ENCODE peak calls at places on chromosomes 11 and 22, in four cellular contexts. K is sigmoid colon, U is IMR-90, M is right lobe of liver. F is an unnamed sample.

GRCh38 chr22:39997939-39998726 is 3.4 kb downstream of the FAM83F start:
- DNase-seq in M (peak), K (no peak), U (peak), F (no peak)

GRCh38 chr11:129300099-129300498 is 75.5 kb upstream of the BARX2 start:
- DNase-seq in U (no peak), M (no peak), K (no peak), F (no peak)

GRCh38 chr11:96110302-96110701 is 186.4 kb upstream of the MTMR2 start:
- DNase-seq in K (no peak), U (no peak), M (no peak), F (no peak)

GRCh38 chr11:119295178-119295577 is 21.8 kb downstream of the MCAM start:
- DNase-seq in U (no peak), K (no peak), M (no peak), F (no peak)

GRCh38 chr22:26170112-26170492 is 840 bp downstream of the SEZ6L start:
- DNase-seq in K (no peak), M (no peak), U (no peak), F (no peak)

GRCh38 chr22:46876357-46876934 is 114.0 kb downstream of the TBC1D22A start:
- DNase-seq in U (no peak), K (no peak), M (no peak), F (no peak)

GRCh38 chr11:68120212-68121066 is 749 bp downstream of the CHKA start:
- DNase-seq in K (peak), U (peak), M (peak), F (peak)

GRCh38 chr22:46267431-46268279 is at the start of gene TTC38:
- DNase-seq in M (peak), K (peak), U (peak), F (peak)

GRCh38 chr11:5620606-5621521 is 3.9 kb upstream of the TRIM34 start:
- DNase-seq in U (peak), M (no peak), K (no peak), F (no peak)

GRCh38 chr11:11672101-11672500 is 50.3 kb upstream of the GALNT18 start:
- DNase-seq in M (no peak), U (no peak), K (no peak), F (no peak)

GRCh38 chr11:17498475-17498874 is 21.8 kb upstream of the ABCC8 start:
- DNase-seq in M (no peak), U (no peak), K (no peak), F (no peak)

GRCh38 chr22:50699754-50700386 is 27.2 kb downstream of the SHANK3 start:
- DNase-seq in U (no peak), K (peak), M (peak), F (no peak)

GRCh38 chr22:47628477-47629272 is 866.2 kb downstream of the TBC1D22A start:
- DNase-seq in U (no peak), K (no peak), M (no peak), F (no peak)

GRCh38 chr11:12729941-12730340 is 55.7 kb downstream of the TEAD1 start:
- DNase-seq in K (no peak), U (no peak), M (no peak), F (no peak)

GRCh38 chr22:28017558-28017820 is 98.4 kb upstream of the PITPNB start:
- DNase-seq in K (no peak), U (no peak), M (no peak), F (no peak)

GRCh38 chr22:30575859-30576258 is 1.4 kb upstream of the GAL3ST1 start:
- DNase-seq in K (no peak), M (no peak), U (no peak), F (no peak)

GRCh38 chr11:113873241-113873626 is 2.1 kb downstream of the USP28 start:
- DNase-seq in U (peak), K (no peak), M (no peak), F (no peak)

GRCh38 chr22:17155941-17156340 is 3.1 kb downstream of the HDHD5 start:
- DNase-seq in U (no peak), K (no peak), M (no peak), F (no peak)

GRCh38 chr22:17159504-17159951 is 451 bp upstream of the HDHD5 start:
- DNase-seq in U (peak), K (peak), M (peak), F (no peak)

GRCh38 chr22:17158176-17158567 is 905 bp downstream of the HDHD5 start:
- DNase-seq in K (no peak), M (no peak), U (no peak), F (no peak)

GRCh38 chr22:17157714-17158113 is 1.4 kb downstream of the HDHD5 start:
- DNase-seq in U (no peak), K (no peak), M (no peak), F (no peak)

DNA sequence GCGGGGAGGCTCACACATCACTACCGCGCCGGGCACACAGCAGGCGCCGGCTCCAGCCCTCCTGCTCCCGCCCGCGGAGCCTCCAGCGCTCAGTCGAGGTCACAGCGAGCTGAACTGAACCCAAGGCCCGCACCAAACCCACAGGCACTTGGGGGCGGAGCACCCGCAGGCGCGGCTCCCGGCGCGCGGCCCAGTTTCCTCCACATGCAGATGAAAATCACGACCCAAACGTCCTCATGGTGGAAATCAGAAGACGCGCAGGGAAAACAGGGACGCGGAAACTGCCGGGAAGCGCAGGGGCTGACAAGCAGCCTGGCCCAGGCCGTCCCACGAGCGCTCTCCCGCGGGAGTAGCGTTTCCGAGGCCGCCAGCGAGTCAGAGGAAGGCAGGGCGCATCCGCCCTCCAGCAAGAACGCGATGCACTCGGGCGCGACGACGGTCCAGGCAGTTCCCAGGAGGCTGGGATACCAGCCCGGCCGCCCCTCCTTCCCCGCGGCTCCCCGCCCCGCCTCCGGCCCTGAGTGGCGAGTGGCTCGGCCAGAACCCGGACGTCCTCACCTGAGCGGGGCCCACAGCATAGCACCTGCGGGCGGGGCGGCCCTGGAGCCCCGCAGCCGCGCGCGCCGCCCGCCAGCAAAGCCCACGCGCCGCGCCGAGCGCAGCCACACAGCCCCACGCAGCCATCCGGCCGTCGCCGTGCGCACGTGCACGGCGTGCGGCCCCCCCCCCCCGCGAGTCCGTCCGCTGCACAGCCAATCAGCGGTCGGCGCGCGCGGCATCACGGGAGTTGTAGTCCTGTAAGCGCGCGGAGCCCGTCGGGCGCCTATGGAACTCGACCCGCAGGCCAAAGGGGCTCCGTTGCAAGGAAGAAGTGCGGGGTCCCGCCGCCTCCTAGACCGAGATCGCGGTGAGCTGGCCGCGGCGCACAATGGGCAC is at the start of gene HDHD5:
- DNase-seq in U (peak), K (peak), M (peak), F (peak)
- TF ChIP-seq POLR2A in U (no peak), K (peak), M (peak), F (no peak)

GRCh38 chr11:121469910-121470309 is 17.1 kb upstream of the SORL1-AS1 start:
- DNase-seq in U (no peak), K (no peak), M (peak), F (no peak)

GRCh38 chr11:121466063-121466794 is 13.5 kb upstream of the SORL1-AS1 start:
- DNase-seq in U (peak), K (peak), M (peak), F (no peak)

GRCh38 chr11:121465709-121466062 is 12.9 kb upstream of the SORL1-AS1 start:
- DNase-seq in U (no peak), M (no peak), K (no peak), F (no peak)

GRCh38 chr11:121471167-121471566 is 18.4 kb upstream of the SORL1-AS1 start:
- DNase-seq in U (no peak), M (peak), K (no peak), F (no peak)

DNA sequence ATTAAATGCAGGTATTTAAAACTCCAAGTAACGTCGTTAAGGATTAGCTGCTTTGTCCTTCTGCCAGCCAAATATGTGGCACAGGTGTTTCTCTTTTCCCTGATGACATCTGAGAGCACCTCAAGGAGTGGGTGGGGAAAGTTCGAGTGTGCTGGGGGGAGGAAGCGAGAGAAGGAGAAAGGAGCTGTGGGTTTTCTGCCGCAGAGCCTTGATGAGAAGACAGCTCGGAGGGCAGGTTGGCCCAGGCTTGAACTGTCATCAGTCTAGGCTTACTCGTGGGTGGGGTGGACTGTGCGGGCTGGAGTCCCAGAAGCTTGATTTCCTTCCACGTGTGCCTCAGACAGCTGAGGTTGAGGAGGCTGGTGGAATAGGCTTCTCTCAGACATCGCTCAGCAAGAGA is 15.2 kb upstream of the SORL1-AS1 start:
- DNase-seq in K (no peak), U (no peak), M (no peak), F (no peak)
- TF ChIP-seq POLR2A in K (no peak), U (no peak), M (no peak), F (no peak)

DNA sequence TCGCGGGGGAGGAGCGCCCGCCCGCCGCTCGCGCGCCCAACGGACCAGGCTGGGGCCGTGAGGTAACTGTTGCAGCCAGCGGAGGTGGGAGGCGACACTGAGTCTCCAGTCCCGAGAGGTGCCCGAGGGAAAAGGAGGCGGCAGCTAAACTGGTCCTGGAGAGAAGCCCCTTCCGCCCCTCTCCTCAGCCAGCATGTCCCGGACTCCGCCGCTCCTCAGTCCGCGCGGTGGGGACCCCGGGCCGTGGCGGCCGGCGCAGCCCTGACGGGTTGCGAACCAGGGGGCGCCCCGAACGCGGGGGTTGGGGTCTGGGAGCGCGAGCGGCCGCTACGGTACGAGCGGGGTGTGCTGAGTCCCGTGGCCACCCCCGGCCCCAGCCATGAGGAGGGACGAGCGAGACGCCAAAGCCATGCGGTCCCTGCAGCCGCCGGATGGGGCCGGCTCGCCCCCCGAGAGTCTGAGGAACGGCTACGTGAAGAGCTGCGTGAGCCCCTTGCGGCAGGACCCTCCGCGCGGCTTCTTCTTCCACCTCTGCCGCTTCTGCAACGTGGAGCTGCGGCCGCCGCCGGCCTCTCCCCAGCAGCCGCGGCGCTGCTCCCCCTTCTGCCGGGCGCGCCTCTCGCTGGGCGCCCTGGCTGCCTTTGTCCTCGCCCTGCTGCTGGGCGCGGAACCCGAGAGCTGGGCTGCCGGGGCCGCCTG is at the start of gene PDE3B:
- DNase-seq in M (peak), U (peak), K (peak), F (peak)
- TF ChIP-seq POLR2A in M (peak), U (no peak), K (peak), F (peak)

DNA sequence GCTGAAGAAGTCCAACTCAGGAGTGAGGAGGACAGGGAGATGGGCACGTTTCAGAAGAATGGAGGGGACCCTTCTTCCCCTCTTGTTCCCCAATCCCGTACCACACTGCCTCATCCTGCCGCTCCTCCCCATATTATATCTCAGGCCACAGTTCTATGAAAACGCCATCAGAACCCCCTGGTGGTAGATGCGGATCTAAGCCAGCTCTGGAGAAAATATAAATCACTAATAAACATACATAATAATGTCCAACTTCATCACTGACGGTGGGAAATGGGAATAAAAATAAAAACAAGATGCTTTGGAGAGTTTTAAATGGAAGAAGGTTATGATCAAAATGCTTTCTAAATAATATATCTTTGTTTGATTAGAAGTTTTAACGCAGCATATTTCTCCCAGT is 400.3 kb downstream of the CADM1 start:
- DNase-seq in U (no peak), K (no peak), M (no peak), F (no peak)
- TF ChIP-seq POLR2A in U (no peak), K (no peak), M (no peak), F (no peak)

GRCh38 chr22:19943665-19944026 is 2.0 kb upstream of the TXNRD2 start:
- DNase-seq in K (peak), M (no peak), U (peak), F (peak)

GRCh38 chr22:19942071-19942885 is 660 bp upstream of the TXNRD2 start:
- DNase-seq in U (peak), M (peak), K (peak), F (peak)

GRCh38 chr22:19940536-19941364 is 822 bp upstream of the COMT start:
- DNase-seq in U (no peak), K (peak), M (peak), F (no peak)

GRCh38 chr22:19942886-19943664 is 1.5 kb upstream of the TXNRD2 start:
- DNase-seq in K (peak), U (peak), M (no peak), F (peak)

GRCh38 chr22:19941365-19942070 is at the start of the genes COMT and TXNRD2:
- DNase-seq in M (peak), K (peak), U (peak), F (peak)
- TF ChIP-seq POLR2A in M (peak), K (peak), U (peak), F (peak)

DNA sequence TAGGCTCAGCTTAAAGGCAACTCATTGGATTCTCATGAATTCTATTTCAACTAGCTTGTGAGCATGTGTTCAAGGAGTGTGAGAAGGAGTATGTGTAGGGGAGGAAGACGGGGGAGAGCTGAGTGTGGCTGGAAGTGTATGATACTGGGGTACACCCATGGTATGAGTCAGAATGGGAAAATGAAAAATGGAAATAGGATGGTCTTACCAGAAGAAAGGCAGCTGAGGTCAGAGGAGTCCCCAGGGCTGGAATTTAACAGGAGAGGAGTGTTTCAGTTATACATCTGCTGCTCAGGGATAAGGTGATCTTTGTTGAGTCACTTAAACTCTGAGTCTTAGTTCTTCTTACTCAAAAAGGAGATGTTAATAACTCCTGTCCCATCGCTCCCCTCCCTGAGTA is 6.7 kb upstream of the ADAMTS15 start:
- DNase-seq in U (peak), M (no peak), K (no peak), F (no peak)
- TF ChIP-seq POLR2A in U (no peak), M (no peak), K (no peak), F (no peak)

GRCh38 chr22:22906907-22907550 is 19.4 kb downstream of the IGLL5 start:
- DNase-seq in U (no peak), K (no peak), M (no peak), F (no peak)
- TF ChIP-seq POLR2A in U (no peak), K (no peak), M (no peak), F (no peak)

GRCh38 chr11:2928605-2929510 is at the start of gene PHLDA2:
- DNase-seq in M (peak), U (peak), K (peak), F (peak)
- TF ChIP-seq POLR2A in M (peak), U (peak), K (peak), F (no peak)

F was measured in erythroblast.